ENCODE peak calls at places on chromosome 17, in four cellular contexts. A is ovary, K is astrocyte, R is heart right ventricle. Z is an unnamed sample.

GRCh38 chr17:37683454-37683984 is 40.3 kb upstream of the DDX52 start:
- DNase-seq in R (no peak), A (no peak), K (no peak), Z (no peak)

GRCh38 chr17:47204722-47205418 is 4.3 kb upstream of the MYL4 start:
- DNase-seq in A (no peak), R (peak; percentile 50), K (peak; percentile 55), Z (peak; percentile 30)

GRCh38 chr17:31472137-31472536 is 80.7 kb downstream of the RAB11FIP4 start:
- DNase-seq in R (no peak), A (no peak), K (no peak), Z (no peak)

GRCh38 chr17:52106070-52106469 is 52.4 kb downstream of the CA10 start:
- DNase-seq in K (no peak), R (no peak), A (peak; percentile 11), Z (no peak)

GRCh38 chr17:49028271-49028670 is 31.1 kb downstream of the IGF2BP1 start:
- DNase-seq in A (no peak), R (no peak), K (no peak), Z (no peak)

GRCh38 chr17:50536683-50537646 is 4.4 kb downstream of the EPN3 start:
- DNase-seq in A (no peak), K (no peak), R (no peak), Z (no peak)

GRCh38 chr17:38444151-38444550 is 15.9 kb downstream of the ARHGAP23 start:
- DNase-seq in K (no peak), R (peak; percentile 75), A (peak; percentile 64), Z (peak; percentile 82)

GRCh38 chr17:36657763-36658490 is 56.5 kb downstream of the MRM1 start:
- DNase-seq in K (no peak), R (no peak), A (no peak), Z (peak; percentile 50)

GRCh38 chr17:50199651-50200446 is 1.6 kb downstream of the COL1A1 start:
- DNase-seq in A (peak; percentile 98), R (peak; percentile 93), K (peak; percentile 85), Z (peak; percentile 99)

GRCh38 chr17:81254955-81255717 is 16.0 kb downstream of the NDUFAF8 start:
- DNase-seq in K (peak; percentile 64), A (peak; percentile 92), R (peak; percentile 84), Z (peak; percentile 91)

DNA sequence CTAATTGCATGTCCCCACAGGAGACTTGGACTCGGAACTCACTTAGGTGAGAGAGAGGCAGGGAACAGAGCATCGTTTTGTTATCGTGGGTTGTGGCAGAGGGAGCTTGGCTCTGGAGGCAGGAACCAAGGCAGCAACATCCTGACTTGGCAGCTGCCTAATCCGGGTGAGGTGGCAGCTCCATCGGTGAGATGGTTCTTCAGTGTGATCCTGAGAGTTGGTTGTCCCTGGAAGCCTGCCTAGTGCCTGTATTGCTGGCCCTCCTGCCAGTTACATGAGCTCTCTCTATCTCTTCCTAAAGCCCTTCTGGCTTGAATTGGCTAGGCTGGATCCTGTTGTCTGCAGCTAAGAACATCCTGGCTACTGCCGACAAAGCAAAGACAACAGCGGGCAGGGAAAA is 19.9 kb upstream of the SEC14L1 start:
- DNase-seq in K (no peak), A (no peak), R (no peak), Z (no peak)
- H3K4me1 ChIP-seq in K (peaks cover 41% of the 10 kb centered on the region), A (peaks cover 12% of the 10 kb centered on the region), R (peaks cover 89% of the 10 kb centered on the region), Z (peaks cover 4% of the 10 kb centered on the region)

GRCh38 chr17:19321481-19322128 is 40.9 kb downstream of the B9D1 start:
- DNase-seq in A (no peak), K (no peak), R (no peak), Z (peak; percentile 73)
- TF ChIP-seq CTCF in A (no peak), K (no peak), R (peak; percentile 15), Z (peak; percentile 20)

GRCh38 chr17:73093286-73093685 is 798 bp upstream of the SLC39A11 start:
- DNase-seq in K (no peak), R (no peak), A (no peak), Z (no peak)
- H3K4me1 ChIP-seq in K (peaks cover 13% of the 10 kb centered on the region), R (peaks cover 21% of the 10 kb centered on the region), A (peaks cover 2% of the 10 kb centered on the region), Z (no peaks in the 10 kb centered on the region)

GRCh38 chr17:75979705-75980187 is 706 bp downstream of the TEN1 start:
- DNase-seq in A (no peak), R (no peak), K (peak; percentile 82), Z (no peak)

GRCh38 chr17:75976175-75976848 is 2.7 kb downstream of the ACOX1 start:
- DNase-seq in K (peak; percentile 39), R (no peak), A (no peak), Z (no peak)

GRCh38 chr17:75981019-75981615 is 2.1 kb downstream of the TEN1 start:
- DNase-seq in A (no peak), R (no peak), K (no peak), Z (no peak)

GRCh38 chr17:75980188-75981018 is 1.4 kb downstream of the TEN1 start:
- DNase-seq in R (no peak), K (peak; percentile 15), A (no peak), Z (no peak)

DNA sequence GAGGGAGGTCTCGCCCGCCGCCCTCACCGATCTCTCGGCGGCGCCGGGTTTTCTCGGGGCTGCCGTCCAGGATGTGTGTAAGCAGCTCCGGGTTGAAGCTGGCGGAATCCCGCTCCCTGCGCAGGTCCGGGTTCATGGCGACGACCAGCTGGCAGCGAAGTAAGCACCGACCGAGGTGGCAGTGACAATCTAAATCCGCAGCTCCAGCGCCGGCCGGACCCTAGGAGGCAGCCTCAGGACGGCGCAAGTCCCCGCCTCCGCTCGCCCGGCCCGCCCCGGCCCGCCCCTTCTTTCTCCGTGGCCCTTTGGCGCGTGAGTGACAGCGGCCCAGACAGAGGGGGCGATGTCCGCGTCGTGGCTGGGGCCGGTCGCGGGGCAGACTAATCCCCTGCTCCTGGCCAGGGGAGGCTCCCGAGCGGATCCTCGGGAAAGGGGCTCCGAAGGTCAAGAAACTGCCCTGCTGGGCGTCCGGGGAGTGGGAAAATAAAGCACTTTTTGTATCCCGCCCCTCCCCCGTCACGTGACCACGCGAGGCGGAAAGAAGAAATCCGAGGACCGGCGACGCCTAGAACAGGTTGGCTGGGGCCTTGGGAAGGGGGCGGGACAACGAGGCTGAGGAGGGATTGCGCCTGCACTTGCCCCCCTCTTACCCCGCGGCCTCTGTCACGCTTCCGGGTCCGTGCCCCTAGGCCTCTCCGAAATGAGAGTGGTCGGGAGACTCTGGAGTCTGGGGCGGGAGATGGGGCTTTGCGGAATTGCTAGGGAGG is at the start of the genes ACOX1 and TEN1:
- DNase-seq in R (peak; percentile 99), A (peak; percentile 98), K (peak; percentile 95), Z (peak; percentile 98)
- TF ChIP-seq CTCF in R (peak; percentile 66), A (peak; percentile 69), K (no peak), Z (peak; percentile 26)

GRCh38 chr17:40538019-40538935 is 27.0 kb downstream of the CCR7 start:
- DNase-seq in R (peak; percentile 75), K (no peak), A (no peak), Z (no peak)

GRCh38 chr17:40538936-40539705 is 26.2 kb downstream of the CCR7 start:
- DNase-seq in A (no peak), R (no peak), K (no peak), Z (no peak)

GRCh38 chr17:40540448-40540847 is 24.8 kb downstream of the CCR7 start:
- DNase-seq in K (no peak), A (peak; percentile 13), R (no peak), Z (no peak)

GRCh38 chr17:40541060-40541872 is 24.0 kb downstream of the CCR7 start:
- DNase-seq in K (no peak), A (peak; percentile 25), R (no peak), Z (no peak)

DNA sequence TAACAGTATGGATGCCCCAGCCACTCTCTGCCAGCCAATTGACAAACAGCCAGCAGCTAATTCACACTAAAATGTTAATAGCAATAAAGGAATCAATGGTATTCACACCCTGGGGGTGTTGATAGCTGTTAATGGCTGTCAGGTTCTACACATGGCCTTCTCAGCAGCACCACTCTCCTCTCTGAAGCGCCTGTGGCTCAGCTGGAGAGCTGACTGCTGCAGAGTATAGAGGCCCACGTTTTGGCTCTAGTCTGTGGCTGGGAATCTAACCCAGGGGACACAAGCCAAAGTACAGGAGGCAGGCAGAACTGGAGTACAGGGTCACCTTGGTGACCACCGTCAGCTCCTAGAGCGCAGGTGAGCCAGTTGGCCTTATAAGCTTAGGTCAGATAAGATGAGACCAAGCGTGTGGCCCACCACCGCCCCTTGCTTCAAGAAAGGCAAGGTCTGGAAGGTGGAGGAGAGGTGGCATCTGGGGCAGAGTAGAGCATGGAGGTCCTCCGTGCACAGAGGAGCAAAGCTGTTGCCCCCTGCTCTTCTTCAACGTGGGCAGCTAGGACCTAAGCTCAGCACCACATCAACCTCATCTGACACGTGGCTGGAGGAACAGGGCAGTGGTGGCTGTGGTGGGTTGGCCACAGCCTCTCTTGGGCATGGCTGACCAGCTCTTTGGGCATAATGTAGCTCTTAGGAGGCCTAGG is 25.4 kb downstream of the CCR7 start:
- DNase-seq in K (no peak), A (no peak), R (no peak), Z (peak; percentile 47)
- H3K4me1 ChIP-seq in K (peaks cover 28% of the 10 kb centered on the region), A (peaks cover 42% of the 10 kb centered on the region), R (peaks cover 89% of the 10 kb centered on the region), Z (peaks cover 40% of the 10 kb centered on the region)

Z was measured in cardiac muscle cell.